ENCODE peak calls at places on chromosome 1, in four cellular contexts. A is IMR-90; D is thoracic aorta; Q is CD8-positive, alpha-beta memory T cell. E is an unnamed sample.

GRCh38 chr1:35470964-35471613 is 86.1 kb downstream of the KIAA0319L start:
- DNase-seq in Q (no peak), A (no peak), D (no peak), E (no peak)

GRCh38 chr1:16618719-16619118 is 5.4 kb upstream of the NBPF1 start:
- DNase-seq in Q (no peak), D (no peak), A (no peak), E (no peak)

GRCh38 chr1:30366914-30367313 is 356.5 kb downstream of the MATN1 start:
- DNase-seq in D (no peak), Q (no peak), A (no peak), E (no peak)

GRCh38 chr1:53959664-53960250 is 13.6 kb downstream of the LRRC42 start:
- DNase-seq in D (no peak), A (no peak), Q (peak; percentile 42), E (no peak)

GRCh38 chr1:78490861-78491310 is at the start of gene PTGFR:
- DNase-seq in D (no peak), Q (no peak), A (peak; percentile 36), E (no peak)

GRCh38 chr1:235601087-235601486 is 48.5 kb downstream of the GNG4 start:
- DNase-seq in D (no peak), Q (no peak), A (no peak), E (no peak)

GRCh38 chr1:209386156-209386555 is 197.4 kb upstream of the CAMK1G start:
- DNase-seq in Q (no peak), A (no peak), D (no peak), E (no peak)

GRCh38 chr1:242800521-242800920 is 276.0 kb upstream of the PLD5 start:
- DNase-seq in A (no peak), Q (no peak), D (no peak), E (no peak)

GRCh38 chr1:99467645-99468044 is 178.3 kb upstream of the PALMD start:
- DNase-seq in Q (no peak), D (no peak), A (no peak), E (no peak)
- H3K9me3 ChIP-seq in Q (no peaks in the 10 kb centered on the region), D (no peaks in the 10 kb centered on the region), A (no peaks in the 10 kb centered on the region), E (no peaks in the 10 kb centered on the region)

GRCh38 chr1:202805886-202806511 is 2.2 kb downstream of the KDM5B start:
- DNase-seq in A (peak; percentile 12), D (no peak), Q (no peak), E (no peak)
- H3K4me1 ChIP-seq in A (peaks cover 9% of the 10 kb centered on the region), D (peaks cover 29% of the 10 kb centered on the region), Q (peaks cover 31% of the 10 kb centered on the region), E (peaks cover 17% of the 10 kb centered on the region)

GRCh38 chr1:153363641-153364040 is 6.0 kb downstream of the S100A9 start:
- DNase-seq in A (no peak), D (no peak), Q (no peak), E (no peak)

GRCh38 chr1:153365696-153366095 is 8.0 kb downstream of the S100A9 start:
- DNase-seq in Q (no peak), A (no peak), D (no peak), E (no peak)

GRCh38 chr1:153362187-153362586 is 4.5 kb downstream of the S100A9 start:
- DNase-seq in Q (no peak), D (no peak), A (no peak), E (no peak)

GRCh38 chr1:153364766-153365678 is 7.4 kb downstream of the S100A9 start:
- DNase-seq in Q (no peak), D (no peak), A (no peak), E (no peak)

DNA sequence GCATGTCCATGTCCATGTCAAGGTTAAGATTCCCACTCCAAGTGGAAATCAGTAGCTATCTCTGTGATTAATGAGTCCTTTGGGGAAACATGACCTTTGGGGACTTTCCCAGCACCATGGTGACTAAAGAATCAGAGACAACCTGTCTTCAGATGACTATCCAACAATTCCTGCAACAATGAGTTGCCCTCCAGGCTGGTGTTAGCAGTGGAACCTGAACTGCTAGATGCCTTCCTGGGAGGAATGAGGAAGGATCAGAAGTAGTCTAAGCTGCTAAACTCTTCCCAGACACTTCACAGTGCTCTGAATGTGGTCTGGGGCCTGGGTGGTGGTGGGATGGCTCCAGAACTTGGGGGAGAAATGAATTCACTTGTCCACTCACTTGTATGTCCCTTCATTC is 6.5 kb downstream of the S100A9 start:
- DNase-seq in D (no peak), A (no peak), Q (no peak), E (no peak)
- H3K36me3 ChIP-seq in D (no peaks in the 10 kb centered on the region), A (no peaks in the 10 kb centered on the region), Q (no peaks in the 10 kb centered on the region), E (no peaks in the 10 kb centered on the region)

DNA sequence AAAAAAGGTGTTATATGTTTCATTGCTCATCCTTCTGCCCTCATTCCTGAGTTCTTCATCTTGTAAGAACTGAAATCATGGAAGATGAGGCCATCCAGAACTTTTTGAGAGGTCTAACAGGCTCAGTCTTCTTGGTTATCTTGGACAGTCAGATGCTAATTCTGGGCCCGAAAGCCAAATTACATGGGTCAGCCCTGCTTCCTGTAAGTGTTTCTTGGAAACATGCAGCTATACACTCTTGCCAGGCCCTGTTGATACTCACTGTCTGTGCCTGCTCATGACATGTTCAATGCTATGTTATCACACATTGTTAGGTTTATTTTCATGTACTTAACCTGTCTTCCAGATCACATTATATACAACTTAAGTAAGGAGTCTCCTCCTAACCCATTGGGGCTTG is 542.5 kb downstream of the NUF2 start:
- DNase-seq in A (no peak), D (no peak), Q (no peak), E (no peak)
- H3K9me3 ChIP-seq in A (no peaks in the 10 kb centered on the region), D (no peaks in the 10 kb centered on the region), Q (no peaks in the 10 kb centered on the region), E (no peaks in the 10 kb centered on the region)

GRCh38 chr1:155285063-155285462 is 7.8 kb downstream of the HCN3 start:
- DNase-seq in Q (no peak), D (no peak), A (no peak), E (no peak)
- H3K4me1 ChIP-seq in Q (no peaks in the 10 kb centered on the region), D (no peaks in the 10 kb centered on the region), A (no peaks in the 10 kb centered on the region), E (no peaks in the 10 kb centered on the region)

DNA sequence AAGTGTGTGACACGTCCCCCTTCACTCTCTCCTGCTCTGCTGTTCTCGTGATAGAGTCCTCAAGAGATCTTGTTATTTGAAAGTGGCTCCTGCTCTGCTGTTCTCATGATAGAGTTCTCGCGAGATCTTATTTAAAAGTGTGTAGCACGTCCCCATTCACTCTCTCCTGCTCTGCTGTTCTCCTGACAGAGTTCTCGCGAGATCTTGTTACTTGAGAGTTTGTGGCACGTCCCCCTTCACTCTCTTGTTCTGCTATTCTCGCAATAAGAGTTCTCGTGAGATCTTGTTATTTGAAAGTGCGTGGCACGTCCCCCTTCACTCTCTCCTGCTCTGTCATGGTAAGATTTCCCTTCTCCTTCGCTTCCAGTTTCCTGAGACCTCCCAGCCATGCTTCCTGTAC is 47.9 kb downstream of the SMYD3 start:
- DNase-seq in A (no peak), D (no peak), Q (no peak), E (no peak)
- H3K36me3 ChIP-seq in A (no peaks in the 10 kb centered on the region), D (no peaks in the 10 kb centered on the region), Q (no peaks in the 10 kb centered on the region), E (no peaks in the 10 kb centered on the region)

DNA sequence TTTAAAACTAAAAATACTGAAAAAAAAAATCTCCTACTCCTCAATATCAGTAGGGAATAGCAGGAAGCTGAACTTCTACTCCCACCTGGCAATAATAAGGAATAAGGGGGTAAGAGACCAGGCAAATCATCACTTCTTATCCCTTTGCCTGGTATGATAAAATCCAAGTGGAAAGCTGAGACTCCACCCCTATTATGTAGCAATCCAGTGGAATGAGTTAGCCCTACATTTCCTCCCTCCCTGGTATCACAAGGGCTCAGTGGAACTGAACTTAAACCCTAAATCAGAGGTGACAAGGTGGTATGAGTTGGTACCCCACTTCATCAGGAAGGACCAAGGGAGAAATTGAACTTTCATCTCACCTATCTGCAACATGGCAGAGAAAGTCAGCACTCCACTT is 25.7 kb downstream of the TRIM33 start:
- DNase-seq in D (no peak), A (peak; percentile 14), Q (no peak), E (no peak)
- H3K9me3 ChIP-seq in D (no peaks in the 10 kb centered on the region), A (no peaks in the 10 kb centered on the region), Q (no peaks in the 10 kb centered on the region), E (no peaks in the 10 kb centered on the region)

GRCh38 chr1:116375884-116376733 is 3.1 kb downstream of the ATP1A1 start:
- DNase-seq in A (peak; percentile 68), Q (peak; percentile 39), D (peak; percentile 69), E (no peak)
- H3K4me1 ChIP-seq in A (peaks cover 27% of the 10 kb centered on the region), Q (peaks cover 69% of the 10 kb centered on the region), D (peaks cover 72% of the 10 kb centered on the region), E (peaks cover 64% of the 10 kb centered on the region)

E was measured in effector memory CD4-positive, alpha-beta T cell.